ENCODE peak calls at places on chromosome 1, in five cellular contexts. One of them, this sample, is unnamed.

GRCh38 chr1:45304311-45305081 is 22.2 kb upstream of the HPDL start:
- DNase-seq in GM23248: peak; percentile 9
- DNase-seq in endodermal cell: no peak
- DNase-seq in neuronal stem cell: no peak
- DNase-seq in H9: no peak
- DNase-seq in this sample: no peak

GRCh38 chr1:230044729-230045128 is 22.3 kb upstream of the GALNT2 start:
- DNase-seq in GM23248: no peak
- DNase-seq in endodermal cell: no peak
- DNase-seq in neuronal stem cell: no peak
- DNase-seq in H9: no peak
- DNase-seq in this sample: no peak

GRCh38 chr1:4653328-4653660 is 1.1 kb upstream of the AJAP1 start:
- DNase-seq in GM23248: no peak
- DNase-seq in endodermal cell: peak; percentile 72
- DNase-seq in neuronal stem cell: no peak
- DNase-seq in H9: peak; percentile 66
- DNase-seq in this sample: no peak

GRCh38 chr1:15031251-15031930 is 122.2 kb upstream of the TMEM51 start:
- DNase-seq in GM23248: peak; percentile 21
- DNase-seq in endodermal cell: no peak
- DNase-seq in neuronal stem cell: no peak
- DNase-seq in H9: no peak
- DNase-seq in this sample: no peak

GRCh38 chr1:159959451-159959850 is 5.4 kb upstream of the SLAMF9 start:
- DNase-seq in GM23248: peak; percentile 56
- DNase-seq in endodermal cell: peak; percentile 65
- DNase-seq in neuronal stem cell: no peak
- DNase-seq in H9: peak; percentile 31
- DNase-seq in this sample: no peak

GRCh38 chr1:83689900-83690868 is 308.7 kb downstream of the TTLL7 start:
- DNase-seq in GM23248: no peak
- DNase-seq in endodermal cell: no peak
- DNase-seq in neuronal stem cell: no peak
- DNase-seq in H9: no peak
- DNase-seq in this sample: no peak

GRCh38 chr1:24224086-24224485 is 37.0 kb upstream of the IFNLR1 start:
- DNase-seq in GM23248: no peak
- DNase-seq in endodermal cell: no peak
- DNase-seq in neuronal stem cell: no peak
- DNase-seq in H9: no peak
- DNase-seq in this sample: no peak

GRCh38 chr1:32899586-32900296 is 1.4 kb downstream of the TMEM54 start:
- DNase-seq in GM23248: no peak
- DNase-seq in endodermal cell: no peak
- DNase-seq in neuronal stem cell: no peak
- DNase-seq in H9: no peak
- DNase-seq in this sample: no peak

GRCh38 chr1:10687782-10688408 is 108.6 kb downstream of the CASZ1 start:
- DNase-seq in GM23248: peak; percentile 53
- DNase-seq in endodermal cell: no peak
- DNase-seq in neuronal stem cell: no peak
- DNase-seq in H9: no peak
- DNase-seq in this sample: peak; percentile 65

GRCh38 chr1:114756949-114757454 is 782 bp downstream of the CSDE1 start:
- DNase-seq in GM23248: peak; percentile 89
- DNase-seq in endodermal cell: no peak
- DNase-seq in neuronal stem cell: no peak
- DNase-seq in H9: no peak
- DNase-seq in this sample: no peak

GRCh38 chr1:171743014-171743870 is 1.4 kb upstream of the VAMP4 start:
- DNase-seq in GM23248: peak; percentile 95
- DNase-seq in endodermal cell: no peak
- DNase-seq in neuronal stem cell: no peak
- DNase-seq in H9: no peak
- DNase-seq in this sample: no peak

GRCh38 chr1:209364716-209365115 is 218.8 kb upstream of the CAMK1G start:
- DNase-seq in GM23248: no peak
- DNase-seq in endodermal cell: no peak
- DNase-seq in neuronal stem cell: no peak
- DNase-seq in H9: no peak
- DNase-seq in this sample: no peak

GRCh38 chr1:172339840-172340239 is 80.6 kb upstream of the C1orf105 start:
- DNase-seq in GM23248: no peak
- DNase-seq in endodermal cell: no peak
- DNase-seq in neuronal stem cell: no peak
- DNase-seq in H9: no peak
- DNase-seq in this sample: no peak

GRCh38 chr1:226310123-226310540 is 1.2 kb upstream of the LIN9 start:
- DNase-seq in GM23248: no peak
- DNase-seq in endodermal cell: no peak
- DNase-seq in neuronal stem cell: no peak
- DNase-seq in H9: no peak
- DNase-seq in this sample: no peak

GRCh38 chr1:232435746-232436145 is 194.2 kb downstream of the SIPA1L2 start:
- DNase-seq in GM23248: peak; percentile 39
- DNase-seq in endodermal cell: no peak
- DNase-seq in neuronal stem cell: no peak
- DNase-seq in H9: no peak
- DNase-seq in this sample: peak; percentile 50

GRCh38 chr1:21764615-21765423 is 18.1 kb downstream of the USP48 start:
- DNase-seq in GM23248: peak; percentile 94
- DNase-seq in endodermal cell: peak; percentile 69
- DNase-seq in neuronal stem cell: peak; percentile 1
- DNase-seq in H9: no peak
- DNase-seq in this sample: no peak
- H3K9ac ChIP-seq in GM23248: peak overlapping the region; percentile 25
- H3K9ac ChIP-seq in endodermal cell: no peak overlapping the region
- H3K9ac ChIP-seq in neuronal stem cell: no peak overlapping the region
- H3K9ac ChIP-seq in H9: no peak overlapping the region
- H3K9ac ChIP-seq in this sample: no peak overlapping the region

GRCh38 chr1:59183918-59184317 is 113.0 kb upstream of the FGGY start:
- DNase-seq in GM23248: no peak
- DNase-seq in endodermal cell: no peak
- DNase-seq in neuronal stem cell: no peak
- DNase-seq in H9: no peak
- DNase-seq in this sample: no peak
- H3K27ac ChIP-seq in GM23248: no peak overlapping the region
- H3K27ac ChIP-seq in endodermal cell: no peak overlapping the region
- H3K27ac ChIP-seq in neuronal stem cell: no peak overlapping the region
- H3K27ac ChIP-seq in H9: no peak overlapping the region
- H3K27ac ChIP-seq in this sample: no peak overlapping the region

GRCh38 chr1:179031284-179031683 is 5.6 kb downstream of the FAM20B start:
- DNase-seq in GM23248: no peak
- DNase-seq in endodermal cell: no peak
- DNase-seq in neuronal stem cell: no peak
- DNase-seq in H9: no peak
- DNase-seq in this sample: no peak
- H3K9ac ChIP-seq in GM23248: no peak overlapping the region
- H3K9ac ChIP-seq in endodermal cell: no peak overlapping the region
- H3K9ac ChIP-seq in neuronal stem cell: no peak overlapping the region
- H3K9ac ChIP-seq in H9: no peak overlapping the region
- H3K9ac ChIP-seq in this sample: peak overlapping the region; percentile 13

GRCh38 chr1:67896826-67897225 is 63.6 kb upstream of the GNG12 start:
- DNase-seq in GM23248: no peak
- DNase-seq in endodermal cell: no peak
- DNase-seq in neuronal stem cell: no peak
- DNase-seq in H9: no peak
- DNase-seq in this sample: no peak
- H3K27ac ChIP-seq in GM23248: no peak overlapping the region
- H3K27ac ChIP-seq in endodermal cell: no peak overlapping the region
- H3K27ac ChIP-seq in neuronal stem cell: no peak overlapping the region
- H3K27ac ChIP-seq in H9: no peak overlapping the region
- H3K27ac ChIP-seq in this sample: no peak overlapping the region

DNA sequence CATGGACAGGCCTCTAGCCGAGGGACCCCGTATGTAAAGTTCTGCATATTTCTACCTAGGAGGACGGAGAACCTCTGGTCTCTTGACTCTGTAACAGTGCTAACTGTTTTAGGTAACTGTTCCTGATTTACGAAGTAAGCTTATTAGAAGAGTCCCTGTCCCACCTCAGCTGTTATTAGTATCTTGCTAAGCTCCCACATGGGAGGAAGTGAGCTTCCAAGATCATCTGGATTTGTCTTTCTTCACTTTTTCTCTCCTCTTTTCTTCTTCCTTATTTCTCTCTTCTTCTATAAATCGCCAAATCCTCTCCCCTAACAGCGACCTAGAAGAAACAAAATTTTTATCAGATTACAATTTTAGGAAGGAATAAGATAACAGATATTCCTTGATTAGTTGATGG is 4.4 kb downstream of the CD53 start:
- DNase-seq in GM23248: no peak
- DNase-seq in endodermal cell: no peak
- DNase-seq in neuronal stem cell: no peak
- DNase-seq in H9: no peak
- DNase-seq in this sample: no peak
- H3K9ac ChIP-seq in GM23248: no peak overlapping the region
- H3K9ac ChIP-seq in endodermal cell: no peak overlapping the region
- H3K9ac ChIP-seq in neuronal stem cell: no peak overlapping the region
- H3K9ac ChIP-seq in H9: no peak overlapping the region
- H3K9ac ChIP-seq in this sample: no peak overlapping the region

DNA sequence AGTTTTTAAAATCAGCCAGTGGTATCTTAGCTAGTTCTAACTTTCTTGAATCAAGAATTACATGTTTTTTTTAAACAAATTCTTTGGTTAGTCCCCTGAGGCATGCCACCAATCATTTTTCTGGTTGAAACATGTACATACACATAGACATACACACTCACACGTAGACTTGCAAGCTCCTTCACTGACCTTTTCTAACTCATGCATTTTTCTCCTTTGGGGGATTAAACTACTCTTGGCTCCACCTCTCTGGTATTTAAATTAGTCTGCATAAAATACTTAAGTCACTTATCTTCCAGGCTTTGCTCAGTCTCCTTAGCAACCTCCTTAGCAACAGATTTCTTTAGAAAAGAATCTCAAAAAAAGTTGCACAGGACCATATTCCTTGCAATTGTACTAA is 441.0 kb upstream of the LRRC7 start:
- DNase-seq in GM23248: no peak
- DNase-seq in endodermal cell: no peak
- DNase-seq in neuronal stem cell: no peak
- DNase-seq in H9: no peak
- DNase-seq in this sample: no peak
- H3K27ac ChIP-seq in GM23248: no peak overlapping the region
- H3K27ac ChIP-seq in endodermal cell: no peak overlapping the region
- H3K27ac ChIP-seq in neuronal stem cell: no peak overlapping the region
- H3K27ac ChIP-seq in H9: no peak overlapping the region
- H3K27ac ChIP-seq in this sample: no peak overlapping the region

GRCh38 chr1:47477595-47478080 is 39.8 kb downstream of the FOXD2 start:
- DNase-seq in GM23248: no peak
- DNase-seq in endodermal cell: peak; percentile 41
- DNase-seq in neuronal stem cell: no peak
- DNase-seq in H9: no peak
- DNase-seq in this sample: no peak
- H3K9ac ChIP-seq in GM23248: no peak overlapping the region
- H3K9ac ChIP-seq in endodermal cell: no peak overlapping the region
- H3K9ac ChIP-seq in neuronal stem cell: no peak overlapping the region
- H3K9ac ChIP-seq in H9: no peak overlapping the region
- H3K9ac ChIP-seq in this sample: no peak overlapping the region

GRCh38 chr1:110344152-110344551 is 5.0 kb downstream of the RBM15 start:
- DNase-seq in GM23248: no peak
- DNase-seq in endodermal cell: no peak
- DNase-seq in neuronal stem cell: no peak
- DNase-seq in H9: no peak
- DNase-seq in this sample: no peak
- H3K27ac ChIP-seq in GM23248: no peak overlapping the region
- H3K27ac ChIP-seq in endodermal cell: no peak overlapping the region
- H3K27ac ChIP-seq in neuronal stem cell: no peak overlapping the region
- H3K27ac ChIP-seq in H9: no peak overlapping the region
- H3K27ac ChIP-seq in this sample: no peak overlapping the region

DNA sequence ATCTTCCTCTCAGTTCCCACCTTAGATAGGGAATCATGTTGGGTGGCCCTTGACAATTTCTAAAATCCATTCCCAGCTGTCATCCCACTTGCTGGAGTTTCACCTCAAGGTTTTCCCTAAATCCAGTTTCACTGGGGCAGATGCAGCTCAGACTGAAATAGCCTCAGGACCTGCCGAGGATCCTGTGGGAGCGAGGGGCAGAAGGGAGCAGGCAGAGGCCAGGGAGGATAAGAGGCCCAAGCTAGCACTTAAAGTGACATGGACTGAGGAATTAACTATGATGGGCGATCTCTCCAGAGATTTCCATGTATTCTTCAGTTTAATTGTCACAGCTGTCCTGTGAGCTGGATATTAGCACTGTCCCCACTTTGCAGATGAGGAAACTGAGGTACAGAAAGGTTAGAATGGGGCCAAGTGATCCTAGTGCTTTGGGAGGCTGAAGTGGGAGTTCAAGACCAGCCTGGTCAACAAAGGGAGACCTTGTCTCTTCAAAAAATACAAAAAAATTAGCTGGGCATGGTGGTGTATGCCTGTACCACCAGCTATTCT is 2.7 kb downstream of the NBL1 start:
- DNase-seq in GM23248: peak; percentile 13
- DNase-seq in endodermal cell: no peak
- DNase-seq in neuronal stem cell: no peak
- DNase-seq in H9: no peak
- DNase-seq in this sample: no peak
- H3K9ac ChIP-seq in GM23248: peak overlapping the region; percentile 90
- H3K9ac ChIP-seq in endodermal cell: no peak overlapping the region
- H3K9ac ChIP-seq in neuronal stem cell: no peak overlapping the region
- H3K9ac ChIP-seq in H9: no peak overlapping the region
- H3K9ac ChIP-seq in this sample: no peak overlapping the region

This sample was measured in SK-N-MC.